ENCODE peak calls at places on chromosome 19, in eight cellular contexts. C is NCI-H774; P is stimulated activated CD8-positive, alpha-beta memory T cell treated with anti-CD3 and anti-CD28 coated beads, Interleukin-2, amount 100 ng/mL, for 48 hours; G is EL; Y is activated CD8-positive, alpha-beta memory T cell treated with anti-CD3 and anti-CD28 coated beads for 1 hour; K is cardiac muscle cell; J is RCC 7860; M is KG1. D is an unnamed sample.
A peak's percentile ranks its signal among the peaks of the same experiment; 100 is the strongest.

GRCh38 chr19:10625003-10625761 is at the start of gene SLC44A2:
- DNase-seq in Y (no peak), G (peak; percentile 75), J (peak; percentile 39), P (no peak), C (peak; percentile 83), K (peak; percentile 91), M (no peak), D (no peak)

GRCh38 chr19:3656073-3656746 is 29.6 kb upstream of the CACTIN start:
- DNase-seq in Y (no peak), C (no peak), G (peak; percentile 93), M (no peak), P (no peak), K (no peak), J (no peak), D (no peak)

GRCh38 chr19:6801397-6802086 is 29.0 kb downstream of the VAV1 start:
- DNase-seq in P (peak; percentile 73), G (peak; percentile 24), M (peak; percentile 99), C (peak; percentile 71), K (peak; percentile 0), Y (peak; percentile 67), J (no peak), D (peak; percentile 33)

GRCh38 chr19:13995878-13996765 is 10.0 kb downstream of the RFX1 start:
- DNase-seq in C (no peak), P (no peak), G (no peak), K (no peak), M (no peak), Y (no peak), J (no peak), D (no peak)

GRCh38 chr19:36060430-36060829 is 5.7 kb downstream of the WDR62 start:
- DNase-seq in M (no peak), Y (no peak), K (peak; percentile 70), J (no peak), G (peak; percentile 43), C (no peak), P (peak; percentile 5), D (no peak)

GRCh38 chr19:57552432-57552831 is 7.2 kb downstream of the ZNF550 start:
- DNase-seq in M (no peak), J (no peak), G (no peak), C (no peak), P (no peak), Y (no peak), K (no peak), D (no peak)

GRCh38 chr19:55253842-55254624 is 4.8 kb downstream of the PPP6R1 start:
- DNase-seq in P (peak; percentile 33), G (no peak), K (no peak), J (no peak), M (peak; percentile 82), C (peak; percentile 75), Y (peak; percentile 36), D (peak; percentile 73)

GRCh38 chr19:43780706-43781525 is at the start of gene KCNN4:
- DNase-seq in Y (peak; percentile 39), J (peak; percentile 44), C (no peak), P (peak; percentile 66), G (peak; percentile 53), K (no peak), M (peak; percentile 59), D (no peak)

GRCh38 chr19:49635530-49636229 is 4.3 kb downstream of the RRAS start:
- DNase-seq in G (peak; percentile 23), Y (no peak), C (no peak), J (no peak), P (no peak), K (no peak), M (no peak), D (no peak)

GRCh38 chr19:4373601-4374441 is 26.5 kb downstream of the SH3GL1 start:
- DNase-seq in P (no peak), M (no peak), Y (no peak), C (no peak), K (no peak), J (peak; percentile 57), G (no peak), D (no peak)

GRCh38 chr19:52138614-52139290 is 986 bp downstream of the ZNF616 start:
- DNase-seq in C (peak; percentile 13), Y (no peak), K (peak; percentile 65), J (no peak), P (peak; percentile 13), G (peak; percentile 30), M (peak; percentile 43), D (no peak)

GRCh38 chr19:42216653-42217521 is 590 bp downstream of the DEDD2 start:
- DNase-seq in G (peak; percentile 44), P (peak; percentile 13), Y (no peak), C (peak; percentile 12), K (peak; percentile 74), J (no peak), M (no peak), D (no peak)

GRCh38 chr19:51480590-51480989 is 2.3 kb downstream of the CEACAM18 start:
- DNase-seq in Y (no peak), P (no peak), G (peak; percentile 7), M (no peak), K (peak; percentile 3), C (no peak), J (no peak), D (no peak)

GRCh38 chr19:10552596-10553053 is 8.9 kb downstream of the ATG4D start:
- DNase-seq in G (no peak), K (no peak), C (no peak), P (no peak), M (no peak), J (no peak), Y (no peak), D (no peak)

GRCh38 chr19:17751912-17752273 is 616 bp downstream of the FCHO1 start:
- DNase-seq in P (no peak), K (no peak), J (no peak), M (no peak), G (no peak), Y (no peak), C (no peak), D (no peak)

D was measured in SIG-M5.